ENCODE peak calls at places on chromosome 15, in nine cellular contexts. Y, W, G, V, D, T, L, S and Q are unnamed samples.

GRCh38 chr15:78203346-78204225 is 30.8 kb downstream of the ACSBG1 start:
- DNase-seq in G (no peak), V (no peak), S (no peak), W (peak), T (no peak), Y (no peak), D (no peak), L (no peak), Q (no peak)

GRCh38 chr15:37425541-37425940 is 325.2 kb upstream of the MEIS2 start:
- DNase-seq in G (no peak), Y (no peak), L (no peak), T (no peak), W (no peak), V (no peak), S (peak), D (no peak), Q (no peak)

GRCh38 chr15:88238618-88239430 is 17.7 kb downstream of the NTRK3 start:
- DNase-seq in W (no peak), G (no peak), D (no peak), S (peak), V (no peak), Y (peak), T (no peak), L (no peak), Q (no peak)

GRCh38 chr15:98322551-98322950 is 325.8 kb upstream of the IGF1R start:
- DNase-seq in T (no peak), G (no peak), S (no peak), Y (no peak), V (no peak), D (no peak), W (peak), L (no peak), Q (no peak)

GRCh38 chr15:86685263-86685662 is 605.6 kb downstream of the AGBL1 start:
- DNase-seq in L (no peak), S (no peak), T (no peak), V (no peak), W (no peak), Y (no peak), G (no peak), D (no peak), Q (no peak)

GRCh38 chr15:74995779-74996765 is 709 bp downstream of the SCAMP5 start:
- DNase-seq in V (no peak), G (peak), S (no peak), L (no peak), W (no peak), D (peak), T (no peak), Y (peak), Q (no peak)

GRCh38 chr15:53611145-53611920 is 148.1 kb downstream of the WDR72 start:
- DNase-seq in D (no peak), L (no peak), Y (no peak), V (peak), G (no peak), W (no peak), S (no peak), T (no peak), Q (no peak)

GRCh38 chr15:71447328-71448250 is 332.3 kb downstream of the THSD4 start:
- DNase-seq in T (no peak), L (peak), D (no peak), W (peak), S (peak), G (no peak), Y (no peak), V (peak), Q (no peak)

GRCh38 chr15:64180235-64180824 is 17.5 kb upstream of the PPIB start:
- DNase-seq in L (no peak), Y (no peak), S (no peak), W (no peak), T (no peak), D (no peak), V (no peak), G (no peak), Q (no peak)

GRCh38 chr15:60006203-60006782 is 2.2 kb downstream of the FOXB1 start:
- DNase-seq in D (no peak), G (peak), S (peak), T (no peak), W (no peak), Y (peak), V (peak), L (no peak), Q (peak)

GRCh38 chr15:56286213-56286612 is 42.5 kb upstream of the RFX7 start:
- DNase-seq in W (no peak), L (no peak), Y (no peak), G (peak), S (no peak), T (no peak), D (no peak), V (peak), Q (no peak)
- TF ChIP-seq CTCF in W (no peak), L (peak), Y (peak), G (no peak), S (no peak), T (no peak), D (peak), V (peak), Q (no peak)

DNA sequence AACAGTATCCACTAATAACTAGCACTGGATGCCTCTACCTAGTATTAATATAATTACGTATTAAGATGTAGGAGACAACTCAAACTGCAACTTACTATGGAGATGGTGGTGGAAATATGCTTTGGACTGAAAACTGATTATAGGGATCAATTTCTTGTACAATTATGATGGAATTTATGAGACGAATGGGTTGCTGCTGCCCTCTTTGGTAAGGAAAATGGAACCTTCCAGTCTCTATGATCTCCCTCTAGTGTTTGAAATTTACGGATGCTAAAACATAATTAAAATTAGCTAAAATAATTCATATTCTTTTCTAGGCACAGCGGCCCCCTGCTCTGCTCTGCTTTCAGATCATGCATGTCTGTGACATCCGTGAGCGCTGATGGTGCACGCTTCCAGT is 132.3 kb downstream of the NR2F2 start:
- DNase-seq in S (peak), D (no peak), W (no peak), T (no peak), V (no peak), L (no peak), G (no peak), Y (peak), Q (no peak)
- TF ChIP-seq CTCF in S (peak), D (peak), W (no peak), T (peak), V (peak), L (no peak), G (no peak), Y (peak), Q (no peak)

GRCh38 chr15:63048986-63049665 is 6.6 kb downstream of the TPM1 start:
- DNase-seq in W (peak), G (peak), T (peak), S (peak), V (peak), Y (peak), L (no peak), D (peak), Q (peak)
- TF ChIP-seq CTCF in W (peak), G (no peak), T (no peak), S (no peak), V (no peak), Y (no peak), L (no peak), D (no peak), Q (no peak)

DNA sequence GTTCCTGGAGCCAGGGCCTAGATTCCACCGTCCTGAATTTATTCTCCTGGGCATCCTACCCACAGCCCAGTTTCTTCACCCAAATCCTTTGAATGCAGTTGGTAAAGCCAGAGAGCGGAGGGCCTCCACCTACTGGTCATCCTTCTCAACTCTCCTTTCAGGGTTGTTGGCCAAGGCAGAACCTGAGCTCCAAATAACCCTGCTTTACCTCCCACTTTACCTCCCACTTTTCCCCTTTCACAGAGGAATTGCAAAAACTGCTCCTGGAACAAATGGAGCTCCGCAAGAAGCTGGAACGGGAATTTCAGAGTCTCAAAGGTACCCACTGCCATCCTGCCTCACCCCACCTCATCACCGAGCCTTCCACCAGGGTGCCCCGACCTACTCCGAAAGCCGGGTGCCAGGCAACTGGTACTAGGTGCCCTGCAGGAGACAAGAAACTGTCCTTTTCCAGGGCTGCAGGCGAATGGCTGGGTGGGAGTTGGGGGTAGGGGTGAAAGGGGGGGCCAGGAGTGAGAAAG is 6.8 kb downstream of the SKOR1 start:
- DNase-seq in Y (peak), S (peak), W (no peak), V (no peak), G (peak), T (no peak), D (no peak), L (no peak), Q (no peak)
- TF ChIP-seq CTCF in Y (peak), S (peak), W (no peak), V (peak), G (no peak), T (no peak), D (peak), L (peak), Q (no peak)